ENCODE peak calls at places on chromosomes 1 and 21, in eight cellular contexts. U is psoas muscle; G is OCI-LY7; D is AG04450; M is left ventricle myocardium inferior; O is sigmoid colon; H is prostate gland; T is CD8-positive, alpha-beta T cell. L is an unnamed sample. For H3K9me3, the result is how much of the 10 kb centered on the place peaks cover.

GRCh38 chr1:78607334-78607927 is 12.8 kb upstream of the IFI44L start:
- DNase-seq in M (no peak), D (no peak), U (no peak), O (no peak), T (no peak), H (no peak), G (peak), L (no peak)

GRCh38 chr21:36422279-36423098 is 37.3 kb downstream of the CHAF1B start:
- DNase-seq in H (peak), U (peak), D (peak), T (no peak), O (no peak), G (peak), M (peak), L (peak)

GRCh38 chr21:33234618-33235520 is 5.1 kb downstream of the IFNAR2 start:
- DNase-seq in T (no peak), O (no peak), U (no peak), H (no peak), G (no peak), M (no peak), D (no peak), L (no peak)

GRCh38 chr1:11653101-11653601 is 1.1 kb downstream of the FBXO2 start:
- DNase-seq in O (no peak), U (peak), H (no peak), D (no peak), G (no peak), T (no peak), M (no peak), L (no peak)

GRCh38 chr1:61436491-61437120 is 288.3 kb downstream of the TM2D1 start:
- DNase-seq in H (no peak), D (no peak), T (no peak), O (no peak), G (no peak), U (no peak), M (no peak), L (no peak)

GRCh38 chr1:159282118-159282517 is 20.0 kb upstream of the FCER1A start:
- DNase-seq in U (no peak), T (no peak), O (no peak), G (no peak), D (no peak), H (no peak), M (no peak), L (no peak)

GRCh38 chr1:18134324-18135046 is 26.9 kb downstream of the IGSF21 start:
- DNase-seq in M (no peak), D (no peak), O (no peak), G (no peak), U (no peak), T (no peak), H (no peak), L (peak)

GRCh38 chr1:118716775-118717174 is 271.4 kb downstream of the TBX15 start:
- DNase-seq in H (no peak), M (no peak), U (no peak), D (no peak), T (no peak), G (no peak), O (no peak), L (no peak)

GRCh38 chr1:116375165-116375883 is 2.3 kb downstream of the ATP1A1 start:
- DNase-seq in O (no peak), G (peak), U (no peak), H (no peak), T (no peak), D (no peak), M (no peak), L (no peak)

GRCh38 chr1:238558156-238558555 is 667.4 kb upstream of the ZP4 start:
- DNase-seq in M (no peak), T (no peak), H (no peak), O (no peak), D (no peak), G (no peak), U (no peak), L (no peak)

GRCh38 chr21:39115659-39116235 is 67.5 kb downstream of the PSMG1 start:
- DNase-seq in G (no peak), D (no peak), T (no peak), H (no peak), M (no peak), U (no peak), O (no peak), L (peak)

GRCh38 chr1:183580281-183580682 is 10.0 kb downstream of the NCF2 start:
- DNase-seq in T (no peak), D (no peak), O (no peak), H (no peak), G (peak), U (no peak), M (no peak), L (peak)

GRCh38 chr1:231040019-231040799 is at the start of gene FAM89A:
- DNase-seq in O (peak), G (peak), T (peak), U (peak), H (peak), D (no peak), M (peak), L (peak)

GRCh38 chr1:224507771-224508523 is 73.3 kb upstream of the WDR26 start:
- DNase-seq in U (no peak), T (no peak), D (no peak), H (no peak), M (no peak), G (no peak), O (no peak), L (no peak)

GRCh38 chr1:202101182-202101581 is 21.5 kb upstream of the GPR37L1 start:
- DNase-seq in D (no peak), T (no peak), G (no peak), M (no peak), H (no peak), O (no peak), U (no peak), L (peak)

GRCh38 chr1:39116868-39117728 is 87.4 kb upstream of the MACF1 start:
- DNase-seq in H (no peak), U (no peak), O (no peak), G (no peak), T (no peak), D (no peak), M (no peak), L (no peak)

GRCh38 chr1:209038735-209039134 is 544.8 kb upstream of the CAMK1G start:
- DNase-seq in H (no peak), O (no peak), U (no peak), M (no peak), T (no peak), G (no peak), D (no peak), L (no peak)

GRCh38 chr1:205963352-205963751 is 20.1 kb upstream of the SLC26A9 start:
- DNase-seq in H (no peak), D (no peak), G (no peak), M (no peak), U (peak), O (no peak), T (no peak), L (no peak)

GRCh38 chr1:21818661-21819060 is 6.6 kb downstream of the LDLRAD2 start:
- DNase-seq in M (peak), H (no peak), U (peak), T (no peak), D (no peak), G (peak), O (no peak), L (peak)

GRCh38 chr1:39047374-39048229 is 21.5 kb downstream of the NDUFS5 start:
- DNase-seq in T (no peak), M (peak), G (peak), U (peak), O (peak), D (peak), H (no peak), L (no peak)

GRCh38 chr1:60894121-60894520 is 188.2 kb upstream of the NFIA start:
- DNase-seq in D (no peak), T (no peak), O (no peak), U (no peak), G (no peak), H (no peak), M (peak), L (peak)

GRCh38 chr1:199122532-199123311 is 483.9 kb downstream of the PTPRC start:
- DNase-seq in M (no peak), T (no peak), H (no peak), D (no peak), O (no peak), U (no peak), G (no peak), L (no peak)

GRCh38 chr1:66540434-66541032 is 6.6 kb downstream of the SGIP1 start:
- DNase-seq in H (no peak), G (no peak), U (no peak), D (no peak), M (no peak), O (no peak), T (no peak), L (no peak)

GRCh38 chr1:96211166-96211565 is 510.4 kb upstream of the PTBP2 start:
- DNase-seq in O (no peak), D (no peak), U (no peak), M (no peak), H (no peak), T (no peak), G (no peak), L (no peak)

GRCh38 chr1:12368646-12369045 is 138.8 kb downstream of the VPS13D start:
- DNase-seq in T (no peak), M (no peak), H (peak), G (no peak), U (no peak), O (no peak), D (no peak), L (no peak)

GRCh38 chr1:181739214-181739613 is 255.9 kb downstream of the CACNA1E start:
- DNase-seq in D (no peak), M (no peak), O (no peak), G (no peak), H (no peak), U (no peak), T (no peak), L (no peak)

GRCh38 chr1:207084701-207085180 is 3.9 kb upstream of the C4BPB start:
- DNase-seq in M (no peak), G (peak), D (peak), O (no peak), H (peak), U (no peak), T (peak), L (peak)

GRCh38 chr1:38006008-38006828 is 904 bp upstream of the FHL3 start:
- DNase-seq in M (peak), H (no peak), O (no peak), U (peak), T (no peak), D (no peak), G (no peak), L (no peak)

GRCh38 chr1:230423936-230424335 is 2.2 kb downstream of the PGBD5 start:
- DNase-seq in H (no peak), G (no peak), O (no peak), M (no peak), D (no peak), U (no peak), T (no peak), L (no peak)

GRCh38 chr1:117860906-117861610 is 68.4 kb downstream of the GDAP2 start:
- DNase-seq in D (peak), M (no peak), H (no peak), O (no peak), G (no peak), U (no peak), T (no peak), L (no peak)

GRCh38 chr1:1630965-1631792 is 794 bp upstream of the MMP23B start:
- DNase-seq in G (no peak), T (peak), M (peak), U (peak), H (no peak), O (peak), D (no peak), L (peak)

GRCh38 chr1:115771847-115772457 is 3.4 kb upstream of the CASQ2 start:
- DNase-seq in O (peak), D (peak), M (peak), U (peak), H (peak), G (peak), T (no peak), L (peak)

GRCh38 chr1:9717193-9718005 is 65.9 kb downstream of the PIK3CD start:
- DNase-seq in U (peak), H (peak), T (peak), M (peak), G (peak), D (no peak), O (peak), L (no peak)

GRCh38 chr1:3522112-3522511 is 67.6 kb downstream of the ARHGEF16 start:
- DNase-seq in U (no peak), T (no peak), M (no peak), H (no peak), O (no peak), D (no peak), G (no peak), L (no peak)

GRCh38 chr1:60504206-60504868 is 430.8 kb upstream of the C1orf87 start:
- DNase-seq in T (no peak), D (no peak), M (no peak), G (no peak), H (no peak), U (no peak), O (no peak), L (no peak)

GRCh38 chr1:45892068-45892785 is 88.8 kb downstream of the MAST2 start:
- DNase-seq in M (no peak), H (peak), G (no peak), D (peak), O (no peak), T (no peak), U (no peak), L (no peak)

GRCh38 chr1:189036628-189037027 is 1441.0 kb downstream of the BRINP3 start:
- DNase-seq in H (no peak), G (no peak), T (no peak), U (no peak), M (no peak), O (no peak), D (no peak), L (no peak)
- H3K9me3 ChIP-seq in H (under half), G (under half), T (under half), U (under half), M (under half), O (under half), D (under half), L (under half)

GRCh38 chr1:68470388-68470970 is 20.7 kb upstream of the RPE65 start:
- DNase-seq in H (no peak), M (no peak), O (no peak), D (no peak), U (no peak), G (no peak), T (no peak), L (no peak)
- TF ChIP-seq CTCF in H (no peak), M (peak), O (peak), D (peak), U (peak), G (peak), T (no peak), L (peak)

DNA sequence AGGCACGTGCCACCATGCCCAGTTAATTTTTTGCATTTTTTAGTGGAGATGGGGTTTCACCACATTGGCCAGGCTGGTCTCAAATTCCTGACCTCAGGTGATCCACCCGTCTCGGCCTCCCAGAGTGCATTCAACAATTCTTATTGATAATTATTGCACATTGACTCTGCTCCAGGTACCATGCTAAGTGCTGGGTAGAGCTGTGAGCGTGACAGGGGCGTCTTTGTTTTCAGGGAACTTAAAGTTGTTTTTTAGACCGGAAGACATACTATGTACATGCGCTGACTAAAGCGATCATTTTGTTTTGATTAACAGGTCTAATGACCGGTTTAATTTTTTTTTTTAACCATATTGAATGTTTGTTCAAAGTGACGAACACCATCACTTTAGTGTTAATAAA is 4.1 kb downstream of the CD247 start:
- DNase-seq in O (no peak), T (no peak), D (no peak), M (no peak), H (no peak), G (no peak), U (no peak), L (no peak)
- H3K4me3 ChIP-seq in O (no peak), T (peak), D (no peak), M (no peak), H (no peak), G (no peak), U (no peak), L (no peak)

DNA sequence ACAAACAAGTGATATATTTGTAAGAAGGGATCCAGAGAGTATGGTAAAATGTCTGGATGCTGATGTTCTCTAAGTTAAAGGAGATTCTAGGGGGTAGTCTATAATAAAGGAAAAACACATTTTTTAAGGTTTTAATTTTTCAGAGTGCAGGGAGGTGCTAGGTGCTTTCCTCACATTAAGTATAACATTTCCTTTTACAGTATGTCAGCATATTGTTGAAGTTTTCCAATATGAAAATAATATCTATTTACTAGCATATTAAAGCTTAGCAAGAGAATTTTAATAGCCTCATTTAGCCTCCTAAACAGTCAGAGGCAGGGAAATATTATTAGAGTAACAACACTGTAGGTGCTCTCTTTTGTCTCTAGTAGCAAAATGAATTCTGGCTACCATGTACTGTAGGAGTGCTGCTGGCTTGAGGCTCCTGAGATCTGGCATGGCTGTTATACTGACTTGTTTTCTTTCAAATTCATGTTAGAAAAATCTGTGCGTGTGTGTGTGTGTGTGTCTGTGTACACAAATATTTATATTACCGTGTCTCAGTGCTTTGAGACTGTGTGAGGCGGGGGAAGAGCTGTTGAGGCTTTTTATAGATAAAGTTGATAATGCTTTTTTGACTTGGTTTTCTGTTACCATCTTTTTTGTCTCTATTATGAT is 71.0 kb downstream of the POU2F1 start:
- DNase-seq in U (no peak), M (no peak), H (no peak), T (no peak), O (no peak), G (no peak), D (no peak), L (no peak)
- H3K9me3 ChIP-seq in U (under half), M (under half), H (under half), T (under half), O (under half), G (under half), D (under half), L (under half)

DNA sequence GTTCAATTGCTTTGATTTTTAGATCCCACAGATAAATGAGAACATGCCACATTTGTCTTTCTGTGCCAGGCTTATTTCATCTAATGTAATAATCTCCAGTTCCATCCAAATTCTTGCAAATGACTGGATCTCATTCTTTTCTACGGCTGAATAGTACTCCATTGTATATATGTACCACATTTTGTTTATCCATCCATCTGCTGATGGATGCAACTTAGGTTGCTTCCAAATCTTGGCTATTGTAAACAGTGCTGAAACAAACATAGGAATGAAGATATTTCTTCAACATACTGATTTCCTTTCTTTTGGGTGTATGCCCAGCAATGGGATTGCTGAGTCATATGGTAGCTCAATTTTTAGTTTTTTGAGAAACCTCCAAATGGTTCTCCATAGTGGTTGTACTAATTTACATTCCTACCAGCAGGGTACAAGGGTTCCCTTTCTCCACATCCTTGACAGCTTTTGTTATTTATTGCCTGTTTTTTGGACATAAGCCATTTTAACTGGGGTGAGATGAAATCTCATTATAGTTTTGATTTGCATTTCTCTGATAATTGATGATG is 344.4 kb downstream of the KCTD3 start:
- DNase-seq in D (no peak), H (no peak), O (no peak), U (no peak), M (no peak), T (no peak), G (no peak), L (no peak)
- TF ChIP-seq CTCF in D (peak), H (no peak), O (no peak), U (no peak), M (no peak), T (no peak), G (no peak), L (no peak)

DNA sequence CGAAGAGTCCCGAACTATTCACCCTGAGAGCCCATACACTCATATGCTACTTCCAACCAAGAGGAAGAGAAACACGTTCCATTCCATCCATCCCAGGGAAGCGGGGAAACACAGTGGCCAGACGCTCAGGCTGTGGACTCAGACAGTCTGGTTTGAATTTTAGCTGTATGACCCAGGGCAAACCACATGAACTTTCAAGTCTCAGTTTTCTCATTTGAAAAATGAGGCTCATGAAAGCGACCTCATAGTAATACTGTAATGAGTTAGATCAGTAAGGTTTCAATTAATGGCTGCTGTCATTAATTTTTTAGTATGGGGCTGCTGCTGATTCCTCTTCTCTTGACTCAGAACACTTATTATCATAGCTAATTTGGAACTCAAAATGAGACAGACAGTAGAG is 1.5 kb downstream of the FCRL4 start:
- DNase-seq in G (no peak), O (no peak), T (no peak), M (no peak), D (no peak), H (no peak), U (no peak), L (no peak)
- H3K4me3 ChIP-seq in G (no peak), O (no peak), T (no peak), M (no peak), D (no peak), H (no peak), U (no peak), L (no peak)

L was measured in BE2C.